ENCODE peak calls at places on chromosomes 6 and 20, in nine cellular contexts. V is Right ventricle myocardium inferior; C is HuH-7; F is glomerular endothelial cell; J is NCI-H1048; Q is endothelial cell; T is activated T-cell treated with anti-CD3 and anti-CD28 coated beads, Interleukin-2, amount 50 U/mL, for 72 hours; P is osteocyte; B is NCI-H1105. M is an unnamed sample.

GRCh38 chr6:155782320-155782730 is 326.7 kb upstream of the NOX3 start:
- DNase-seq in T (no peak), B (no peak), F (peak; percentile 92), C (peak; percentile 7), Q (no peak), V (no peak), P (no peak), J (no peak), M (no peak)

GRCh38 chr6:41583576-41583975 is 37.4 kb downstream of the FOXP4 start:
- DNase-seq in T (no peak), P (no peak), Q (no peak), F (no peak), B (no peak), J (no peak), V (peak; percentile 9), C (no peak), M (no peak)

GRCh38 chr20:45343867-45344721 is 4.1 kb downstream of the SDC4 start:
- DNase-seq in P (no peak), V (no peak), C (no peak), T (no peak), F (no peak), J (no peak), Q (no peak), B (no peak), M (no peak)

GRCh38 chr20:46690219-46691111 is 1.2 kb upstream of the TP53RK start:
- DNase-seq in P (no peak), V (no peak), B (no peak), J (no peak), T (no peak), C (no peak), Q (no peak), F (no peak), M (peak; percentile 10)

GRCh38 chr20:13788167-13788834 is 3.5 kb downstream of the NDUFAF5 start:
- DNase-seq in P (no peak), Q (peak; percentile 56), V (no peak), B (peak; percentile 11), J (peak; percentile 6), C (peak; percentile 82), T (peak; percentile 8), F (no peak), M (peak; percentile 46)

GRCh38 chr6:83917001-83917400 is 57.5 kb downstream of the CYB5R4 start:
- DNase-seq in V (no peak), T (no peak), J (no peak), C (no peak), Q (no peak), P (no peak), F (no peak), B (no peak), M (no peak)

GRCh38 chr6:75633045-75633444 is 31.4 kb downstream of the SENP6 start:
- DNase-seq in Q (no peak), T (no peak), V (no peak), C (no peak), B (no peak), F (no peak), P (no peak), J (no peak), M (no peak)

GRCh38 chr6:3147914-3148757 is 9.2 kb downstream of the TUBB2A start:
- DNase-seq in C (no peak), P (no peak), T (no peak), V (no peak), F (no peak), B (no peak), Q (no peak), J (no peak), M (no peak)

GRCh38 chr6:151044465-151045441 is 179.3 kb downstream of the MTHFD1L start:
- DNase-seq in V (no peak), P (peak; percentile 87), J (no peak), B (no peak), F (peak; percentile 95), C (no peak), Q (peak; percentile 45), T (no peak), M (no peak)

GRCh38 chr6:137805622-137806021 is 61.4 kb upstream of the TNFAIP3 start:
- DNase-seq in P (no peak), C (no peak), F (peak; percentile 60), B (no peak), T (no peak), Q (no peak), J (no peak), V (peak; percentile 46), M (no peak)

GRCh38 chr6:169046483-169047192 is 207.0 kb downstream of the THBS2 start:
- DNase-seq in P (no peak), Q (no peak), B (no peak), J (no peak), T (no peak), C (no peak), V (no peak), F (no peak), M (no peak)

M was measured in ecto neural progenitor cell.